ENCODE peak calls at places on chromosomes 4 and X, in five cellular contexts. B is SK-N-SH, J is IMR-90, M is K562, T is GM12878. Y is an unnamed sample.

GRCh38 chrX:19549838-19550237 is 34.5 kb upstream of the MAP3K15 start:
- DNase-seq in M (no peak), J (no peak), B (no peak), T (no peak), Y (no peak)

GRCh38 chr4:2330119-2331042 is 68.5 kb upstream of the MXD4 start:
- DNase-seq in B (no peak), T (no peak), M (no peak), J (peak; percentile 95), Y (peak; percentile 36)

GRCh38 chr4:84648185-84648584 is 65.3 kb downstream of the CDS1 start:
- DNase-seq in T (no peak), B (no peak), M (no peak), J (no peak), Y (no peak)

GRCh38 chr4:80452768-80453167 is 117.2 kb downstream of the CFAP299 start:
- DNase-seq in M (no peak), J (no peak), B (no peak), T (no peak), Y (no peak)

GRCh38 chr4:128220286-128221235 is 67.1 kb downstream of the PGRMC2 start:
- DNase-seq in T (no peak), B (peak; percentile 36), J (peak; percentile 75), M (peak; percentile 22), Y (peak; percentile 18)

GRCh38 chr4:165203541-165204461 is 3.6 kb upstream of the KLHL2 start:
- DNase-seq in B (no peak), M (no peak), J (no peak), T (no peak), Y (no peak)

GRCh38 chrX:7154040-7154597 is 6.2 kb upstream of the PUDP start:
- DNase-seq in T (no peak), M (no peak), B (no peak), J (no peak), Y (no peak)

GRCh38 chr4:156596026-156596425 is 375.6 kb downstream of the PDGFC start:
- DNase-seq in J (peak; percentile 45), T (no peak), B (no peak), M (no peak), Y (no peak)

GRCh38 chr4:185839204-185839712 is 27.3 kb upstream of the SORBS2 start:
- DNase-seq in J (peak; percentile 91), B (no peak), T (no peak), M (no peak), Y (peak; percentile 77)

GRCh38 chrX:153854702-153855101 is 24.4 kb upstream of the PDZD4 start:
- DNase-seq in B (no peak), T (no peak), M (no peak), J (no peak), Y (no peak)

GRCh38 chr4:165580379-165580905 is 201.6 kb downstream of the CPE start:
- DNase-seq in B (no peak), T (no peak), J (no peak), M (no peak), Y (no peak)

GRCh38 chrX:17441965-17442364 is 67.0 kb downstream of the NHS start:
- DNase-seq in M (no peak), B (no peak), J (peak; percentile 74), T (no peak), Y (no peak)

GRCh38 chrX:98398542-98398941 is 1514.8 kb downstream of the RPA4 start:
- DNase-seq in T (no peak), J (no peak), B (no peak), M (no peak), Y (no peak)

GRCh38 chr4:26015133-26015651 is 101.2 kb downstream of the SMIM20 start:
- DNase-seq in J (peak; percentile 97), M (no peak), B (no peak), T (no peak), Y (no peak)
- TF ChIP-seq RCOR1 in J (no peak), M (no peak), B (no peak), T (no peak), Y (no peak)

GRCh38 chrX:118346258-118347094 is 570 bp downstream of the WDR44 start:
- DNase-seq in T (no peak), M (peak; percentile 46), B (peak; percentile 54), J (no peak), Y (peak; percentile 43)
- TF ChIP-seq CTCF in T (no peak), M (no peak), B (peak; percentile 18), J (no peak), Y (no peak)

DNA sequence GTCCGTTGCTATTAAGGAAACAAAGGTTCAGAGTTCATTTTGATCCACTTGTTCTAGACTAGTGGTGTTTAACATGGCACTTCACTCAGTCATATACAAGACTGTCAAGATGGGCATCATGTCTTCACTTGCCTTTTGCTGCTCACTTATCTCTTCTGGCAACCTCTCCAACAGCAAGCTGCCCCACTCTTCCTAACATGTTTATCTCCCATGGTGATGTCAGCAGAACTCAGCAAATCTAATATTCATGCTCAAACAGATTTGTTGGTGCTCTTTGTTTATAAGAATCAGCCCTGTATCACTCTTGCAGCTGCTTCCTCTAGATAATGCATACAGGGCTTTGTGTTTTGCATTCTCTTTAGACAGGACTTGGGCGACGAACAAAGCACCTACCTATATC is 236.2 kb upstream of the HAND2 start:
- DNase-seq in J (peak; percentile 19), M (no peak), B (peak; percentile 67), T (no peak), Y (no peak)
- TF ChIP-seq RCOR1 in J (no peak), M (peak; percentile 45), B (peak; percentile 90), T (no peak), Y (no peak)

GRCh38 chrX:144601010-144601409 is 646.3 kb upstream of the SPANXN1 start:
- DNase-seq in M (no peak), J (no peak), T (no peak), B (no peak), Y (no peak)
- TF ChIP-seq CTCF in M (no peak), J (no peak), T (no peak), B (no peak), Y (no peak)